ENCODE peak calls at places on chromosome 22, in ten cellular contexts. Q, W, U, H, J, R, K, M, S and E are unnamed samples.

GRCh38 chr22:38176170-38176741 is 5.4 kb downstream of the PLA2G6 start:
- DNase-seq in Q (no peak), M (peak), W (no peak), R (peak), U (peak), S (peak), J (peak), H (peak), K (peak), E (peak)

GRCh38 chr22:20131593-20131855 is at the start of gene ZDHHC8:
- DNase-seq in J (no peak), M (no peak), W (no peak), S (peak), K (peak), U (no peak), H (peak), Q (no peak), R (no peak), E (no peak)

GRCh38 chr22:45911601-45912271 is 65.2 kb downstream of the WNT7B start:
- DNase-seq in W (no peak), S (peak), K (peak), U (no peak), Q (no peak), J (peak), R (no peak), M (no peak), H (peak), E (no peak)

GRCh38 chr22:25942989-25943411 is 201.0 kb downstream of the MYO18B start:
- DNase-seq in J (no peak), S (peak), M (no peak), U (peak), H (no peak), W (no peak), Q (peak), R (no peak), K (peak), E (no peak)

GRCh38 chr22:37244922-37245722 is 1.1 kb upstream of the RAC2 start:
- DNase-seq in H (no peak), S (no peak), R (no peak), J (no peak), Q (no peak), W (no peak), U (no peak), K (no peak), M (no peak), E (peak)

GRCh38 chr22:45889539-45890350 is 87.2 kb downstream of the WNT7B start:
- DNase-seq in R (peak), K (peak), M (no peak), S (peak), H (peak), U (no peak), W (no peak), J (peak), Q (peak), E (no peak)

GRCh38 chr22:49140921-49141680 is 686.6 kb downstream of the BRD1 start:
- DNase-seq in W (no peak), S (no peak), U (no peak), K (no peak), M (no peak), Q (no peak), H (no peak), R (no peak), J (no peak), E (peak)

GRCh38 chr22:11605468-11605981 is 3922.5 kb upstream of the OR11H1 start:
- DNase-seq in S (no peak), U (no peak), Q (no peak), K (no peak), M (no peak), W (no peak), R (no peak), H (no peak), J (no peak), E (no peak)

GRCh38 chr22:46941958-46942815 is 179.7 kb downstream of the TBC1D22A start:
- DNase-seq in R (peak), U (peak), K (no peak), H (no peak), W (no peak), J (no peak), Q (no peak), S (no peak), M (no peak), E (no peak)

GRCh38 chr22:43136255-43136654 is 6.9 kb downstream of the MCAT start:
- DNase-seq in M (no peak), R (peak), W (no peak), H (peak), K (peak), S (peak), J (peak), U (no peak), Q (peak), E (peak)

GRCh38 chr22:40534379-40535188 is 101.9 kb downstream of the MRTFA start:
- DNase-seq in S (peak), M (no peak), Q (no peak), K (peak), R (peak), H (peak), W (no peak), J (peak), U (peak), E (peak)

GRCh38 chr22:38462960-38463784 is 4.7 kb upstream of the KDELR3 start:
- DNase-seq in Q (peak), R (no peak), M (no peak), K (no peak), U (no peak), J (peak), W (no peak), S (peak), H (peak), E (peak)

GRCh38 chr22:44206696-44207095 is 26.0 kb downstream of the PARVG start:
- DNase-seq in K (no peak), J (no peak), Q (peak), W (no peak), M (no peak), H (no peak), S (no peak), U (no peak), R (no peak), E (peak)

GRCh38 chr22:50525104-50525958 is at the start of gene SCO2:
- DNase-seq in H (peak), K (peak), W (peak), S (peak), M (peak), R (peak), Q (peak), U (peak), J (peak), E (peak)

GRCh38 chr22:31343235-31344191 is 2.6 kb downstream of the PATZ1 start:
- DNase-seq in R (peak), K (no peak), J (peak), W (no peak), M (no peak), S (peak), Q (peak), U (peak), H (peak), E (peak)

GRCh38 chr22:44088976-44089570 is 65.0 kb downstream of the PARVB start:
- DNase-seq in W (no peak), K (peak), M (peak), U (peak), R (peak), S (peak), J (no peak), H (no peak), Q (no peak), E (no peak)

GRCh38 chr22:37566903-37567798 is 6.9 kb downstream of the CDC42EP1 start:
- DNase-seq in K (peak), S (peak), U (peak), H (peak), W (peak), R (peak), M (no peak), J (peak), Q (peak), E (peak)

GRCh38 chr22:46539169-46539568 is 1.7 kb upstream of the CELSR1 start:
- DNase-seq in U (no peak), S (no peak), Q (no peak), K (no peak), M (no peak), H (no peak), W (no peak), J (no peak), R (no peak), E (no peak)

GRCh38 chr22:37664249-37665101 is 6.0 kb downstream of the PDXP start:
- DNase-seq in H (peak), W (no peak), R (no peak), K (no peak), U (peak), Q (no peak), J (no peak), S (peak), M (no peak), E (peak)

GRCh38 chr22:19641983-19642451 is 72.3 kb upstream of the SEPTIN5 start:
- DNase-seq in H (no peak), Q (no peak), K (no peak), M (no peak), W (no peak), R (no peak), U (no peak), J (no peak), S (no peak), E (peak)

GRCh38 chr22:28976588-28976987 is 85.0 kb downstream of the C22orf31 start:
- DNase-seq in K (peak), M (peak), Q (no peak), S (peak), J (peak), U (no peak), W (no peak), H (peak), R (peak), E (no peak)